ENCODE peak calls at places on chromosome 4, in four cellular contexts. X, M, N and E are unnamed samples.

GRCh38 chr4:166460769-166461550 is 587.9 kb downstream of the TLL1 start:
- DNase-seq in X (peak), M (no peak), N (no peak), E (peak)

GRCh38 chr4:15478724-15479088 is 9.0 kb downstream of the CC2D2A start:
- DNase-seq in X (no peak), M (no peak), N (no peak), E (no peak)

GRCh38 chr4:140839888-140840790 is 84.0 kb upstream of the TBC1D9 start:
- DNase-seq in X (peak), M (no peak), N (no peak), E (no peak)

GRCh38 chr4:107747748-107748486 is 27.9 kb upstream of the PAPSS1 start:
- DNase-seq in X (no peak), M (no peak), N (no peak), E (no peak)

GRCh38 chr4:173334891-173335754 is 965 bp upstream of the HMGB2 start:
- DNase-seq in X (peak), M (peak), N (peak), E (peak)

GRCh38 chr4:88442636-88443260 is 14.2 kb upstream of the HERC5 start:
- DNase-seq in X (peak), M (no peak), N (no peak), E (no peak)

GRCh38 chr4:10582059-10582686 is 102.4 kb downstream of the CLNK start:
- DNase-seq in X (peak), M (peak), N (peak), E (peak)

GRCh38 chr4:54872246-54872645 is 214.5 kb downstream of the KIT start:
- DNase-seq in X (peak), M (no peak), N (no peak), E (peak)

GRCh38 chr4:182141046-182141445 is 102.2 kb upstream of the TENM3 start:
- DNase-seq in X (peak), M (no peak), N (peak), E (no peak)

DNA sequence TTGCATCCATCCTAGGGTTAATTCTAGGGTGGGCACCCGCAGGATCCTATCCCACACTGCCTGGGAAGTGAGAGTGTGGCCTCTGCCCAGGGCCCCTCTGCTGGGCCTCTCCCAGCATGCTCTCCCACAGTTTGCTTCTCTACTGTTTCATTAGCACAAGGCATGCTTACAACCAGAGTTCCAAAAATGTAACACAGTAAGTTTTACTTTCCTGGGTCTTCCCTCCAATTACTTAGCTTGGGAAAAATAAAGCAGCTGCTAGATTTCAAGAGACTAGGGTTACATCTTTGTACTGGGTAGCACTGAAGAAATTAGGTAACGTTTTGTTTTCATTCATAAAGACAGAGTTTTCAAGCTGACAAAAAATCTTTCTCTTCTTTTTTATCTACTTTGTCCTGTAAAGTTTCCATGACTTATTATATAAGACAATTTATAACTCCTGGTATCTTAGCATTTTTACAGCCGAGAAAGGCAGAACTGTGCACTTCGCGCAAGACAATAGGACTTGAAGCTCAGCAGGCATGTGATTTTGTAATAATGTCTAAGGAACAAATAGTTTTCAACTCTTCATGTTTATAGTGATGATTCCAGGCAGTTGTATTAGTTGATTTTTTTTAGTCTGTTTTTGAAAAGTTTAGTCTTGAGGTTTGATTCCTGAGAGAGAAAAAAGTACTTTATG is 131.2 kb upstream of the PCDH18 start:
- DNase-seq in X (no peak), M (no peak), N (no peak), E (no peak)
- H3K27ac ChIP-seq in X (no peak), M (peak), N (no peak), E (peak)

GRCh38 chr4:111630705-111631104 is 514.5 kb upstream of the FAM241A start:
- DNase-seq in X (peak), M (no peak), N (no peak), E (no peak)
- TF ChIP-seq CTCF in X (no peak), M (peak), N (peak), E (peak)

DNA sequence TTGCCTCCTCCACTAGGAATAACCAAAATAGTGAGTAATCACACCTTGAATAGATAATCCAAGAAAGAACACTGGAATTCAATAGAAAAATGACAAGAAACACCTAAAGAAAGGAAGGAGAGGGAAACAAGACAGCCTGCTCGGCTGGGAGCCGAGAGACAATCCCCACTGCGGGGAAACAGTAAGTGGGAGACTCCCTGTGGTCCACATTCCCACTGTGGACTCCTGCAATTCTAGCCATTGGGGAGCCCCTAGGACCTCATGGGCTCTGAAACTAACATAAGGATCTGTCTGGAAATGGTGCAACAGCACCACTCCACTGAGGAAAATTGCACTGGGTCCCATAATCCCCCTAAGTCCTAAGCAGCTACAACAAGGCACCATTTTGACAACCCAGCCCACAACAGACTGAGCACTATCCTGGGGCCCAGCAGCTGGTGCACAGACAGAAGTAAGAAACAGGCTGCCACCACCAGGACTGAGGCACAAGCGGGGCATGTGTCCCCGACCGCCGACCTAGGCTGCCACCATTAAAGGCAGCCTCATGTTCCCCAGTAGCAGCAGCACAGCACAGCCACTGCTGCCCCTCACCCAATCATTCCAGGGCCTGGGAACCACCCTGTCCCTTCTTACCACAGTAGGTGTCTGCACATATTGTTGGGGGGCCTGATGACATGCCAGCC is 14.2 kb downstream of the LRBA start:
- DNase-seq in X (no peak), M (no peak), N (no peak), E (no peak)
- H3K4me3 ChIP-seq in X (no peak), M (no peak), N (no peak), E (no peak)

DNA sequence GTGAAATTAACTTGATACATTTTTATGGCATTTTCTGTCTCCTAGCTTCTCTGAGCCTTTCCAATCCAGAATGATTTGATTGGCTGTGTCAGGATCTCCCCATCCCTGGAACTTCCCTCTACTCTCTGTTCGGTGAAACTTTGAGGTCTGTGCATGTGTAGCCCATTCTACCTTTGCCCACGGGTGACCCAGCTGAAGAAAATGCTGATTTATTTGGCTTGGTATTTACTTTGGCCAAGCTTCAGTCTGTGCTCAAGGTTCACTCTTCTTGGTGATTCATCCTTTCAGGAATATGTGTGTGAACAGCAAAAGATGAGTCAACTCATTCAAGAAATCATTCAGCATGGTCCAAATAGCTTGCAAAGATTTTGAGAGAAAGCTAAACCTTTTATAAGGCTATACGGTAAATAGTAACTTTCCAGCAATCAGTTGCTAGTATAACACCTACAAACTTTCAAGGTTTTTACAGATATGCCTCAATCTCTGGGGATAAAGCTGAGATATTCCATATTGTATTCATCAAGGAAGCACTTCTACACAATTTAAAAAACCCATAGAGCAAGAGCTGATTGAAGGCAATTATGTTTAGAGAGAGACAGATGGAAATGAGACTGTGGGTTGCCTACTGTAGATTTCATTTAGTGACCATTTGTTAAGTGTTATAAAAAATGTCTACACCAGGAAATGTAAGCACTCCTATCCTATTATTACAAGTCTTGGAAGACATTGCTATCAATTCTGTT is 233.9 kb upstream of the CXXC4 start:
- DNase-seq in X (peak), M (peak), N (no peak), E (peak)
- H3K27ac ChIP-seq in X (no peak), M (no peak), N (no peak), E (no peak)

GRCh38 chr4:158094413-158095110 is 78.3 kb downstream of the GASK1B start:
- DNase-seq in X (peak), M (peak), N (peak), E (peak)

GRCh38 chr4:158099686-158100085 is 73.1 kb downstream of the GASK1B start:
- DNase-seq in X (no peak), M (no peak), N (no peak), E (no peak)

GRCh38 chr4:158098802-158099201 is 74.0 kb downstream of the GASK1B start:
- DNase-seq in X (no peak), M (no peak), N (no peak), E (no peak)
- TF ChIP-seq CTCF in X (no peak), M (no peak), N (no peak), E (no peak)

DNA sequence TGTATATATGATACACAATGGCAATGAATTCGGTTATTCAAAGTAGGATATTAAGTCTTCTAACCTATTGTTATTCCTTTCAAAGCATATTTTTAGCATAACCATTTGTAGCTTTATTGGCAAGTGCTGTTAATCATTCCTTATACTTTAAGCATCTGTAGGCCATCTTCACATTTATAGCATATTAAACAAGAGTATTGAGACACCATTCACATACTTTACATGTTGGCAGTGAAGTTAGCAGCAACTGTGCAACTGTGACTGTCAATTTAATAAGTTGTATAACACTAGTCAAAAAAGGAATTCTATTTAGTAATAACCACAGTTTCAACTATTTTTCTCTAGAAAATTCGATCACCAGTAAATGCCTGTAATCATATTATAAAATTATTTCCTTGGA is 107.3 kb upstream of the MYOZ2 start:
- DNase-seq in X (no peak), M (no peak), N (no peak), E (no peak)
- H3K4me3 ChIP-seq in X (no peak), M (no peak), N (no peak), E (no peak)

GRCh38 chr4:131649227-131649626 is 1499.9 kb upstream of the PCDH10 start:
- DNase-seq in X (no peak), M (no peak), N (no peak), E (no peak)

GRCh38 chr4:131638776-131639175 is 1510.3 kb upstream of the PCDH10 start:
- DNase-seq in X (peak), M (no peak), N (no peak), E (no peak)

GRCh38 chr4:131644619-131645018 is 1504.5 kb upstream of the PCDH10 start:
- DNase-seq in X (peak), M (no peak), N (peak), E (no peak)
- H3K27ac ChIP-seq in X (no peak), M (no peak), N (no peak), E (no peak)